ENCODE peak calls at places on chromosomes 6 and 20, in four cellular contexts. One of them, this sample, is unnamed.

GRCh38 chr6:72675396-72675795 is 53.5 kb downstream of the KCNQ5 start:
- DNase-seq in neuronal stem cell: no peak
- DNase-seq in AG08396: no peak
- DNase-seq in left cardiac atrium: no peak
- DNase-seq in this sample: no peak

GRCh38 chr6:68139130-68139529 is 496.0 kb upstream of the ADGRB3 start:
- DNase-seq in neuronal stem cell: peak
- DNase-seq in left cardiac atrium: no peak
- DNase-seq in AG08396: no peak
- DNase-seq in this sample: no peak

GRCh38 chr6:43809417-43810305 is 39.6 kb downstream of the VEGFA start:
- DNase-seq in AG08396: no peak
- DNase-seq in neuronal stem cell: no peak
- DNase-seq in left cardiac atrium: no peak
- DNase-seq in this sample: no peak

GRCh38 chr20:32149566-32150170 is 40.2 kb downstream of the TM9SF4 start:
- DNase-seq in neuronal stem cell: no peak
- DNase-seq in left cardiac atrium: no peak
- DNase-seq in AG08396: no peak
- DNase-seq in this sample: no peak

GRCh38 chr20:59923514-59923913 is 9.9 kb downstream of the SYCP2 start:
- DNase-seq in neuronal stem cell: no peak
- DNase-seq in AG08396: no peak
- DNase-seq in left cardiac atrium: no peak
- DNase-seq in this sample: no peak

GRCh38 chr6:52532457-52532856 is 44.4 kb downstream of the TRAM2 start:
- DNase-seq in AG08396: no peak
- DNase-seq in neuronal stem cell: no peak
- DNase-seq in left cardiac atrium: no peak
- DNase-seq in this sample: no peak

GRCh38 chr6:121550491-121551010 is 115.1 kb downstream of the GJA1 start:
- DNase-seq in left cardiac atrium: no peak
- DNase-seq in neuronal stem cell: no peak
- DNase-seq in AG08396: no peak
- DNase-seq in this sample: no peak

GRCh38 chr6:155245871-155246270 is 17.9 kb upstream of the CLDN20 start:
- DNase-seq in left cardiac atrium: no peak
- DNase-seq in AG08396: no peak
- DNase-seq in neuronal stem cell: no peak
- DNase-seq in this sample: no peak

GRCh38 chr6:134074151-134074712 is 21.8 kb upstream of the SLC2A12 start:
- DNase-seq in neuronal stem cell: peak
- DNase-seq in AG08396: no peak
- DNase-seq in left cardiac atrium: no peak
- DNase-seq in this sample: no peak